ENCODE peak calls at places on chromosomes 6 and 20, in nine cellular contexts. One of them, this sample, is unnamed.

GRCh38 chr6:15791401-15792137 is 128.7 kb upstream of the DTNBP1 start:
- DNase-seq in head of caudate nucleus: no peak
- DNase-seq in left cardiac atrium: no peak
- DNase-seq in Kasumi-1: no peak
- DNase-seq in GM03348: no peak
- DNase-seq in T-helper 9 cell: no peak
- DNase-seq in T-helper 17 cell: no peak
- DNase-seq in T-cell: no peak
- DNase-seq in 8988T: no peak
- DNase-seq in this sample: no peak

GRCh38 chr6:163579111-163579879 is 164.8 kb downstream of the QKI start:
- DNase-seq in head of caudate nucleus: peak
- DNase-seq in left cardiac atrium: no peak
- DNase-seq in Kasumi-1: no peak
- DNase-seq in GM03348: no peak
- DNase-seq in T-helper 9 cell: no peak
- DNase-seq in T-helper 17 cell: no peak
- DNase-seq in T-cell: no peak
- DNase-seq in 8988T: no peak
- DNase-seq in this sample: no peak

GRCh38 chr6:52371656-52372151 is 9.8 kb downstream of the PAQR8 start:
- DNase-seq in head of caudate nucleus: no peak
- DNase-seq in left cardiac atrium: no peak
- DNase-seq in Kasumi-1: no peak
- DNase-seq in GM03348: no peak
- DNase-seq in T-helper 9 cell: no peak
- DNase-seq in T-helper 17 cell: no peak
- DNase-seq in T-cell: no peak
- DNase-seq in 8988T: no peak
- DNase-seq in this sample: no peak

GRCh38 chr20:23226612-23227265 is 123.9 kb upstream of the NXT1 start:
- DNase-seq in head of caudate nucleus: no peak
- DNase-seq in left cardiac atrium: no peak
- DNase-seq in Kasumi-1: no peak
- DNase-seq in GM03348: no peak
- DNase-seq in T-helper 9 cell: no peak
- DNase-seq in T-helper 17 cell: no peak
- DNase-seq in T-cell: no peak
- DNase-seq in 8988T: no peak
- DNase-seq in this sample: no peak

GRCh38 chr20:44129996-44130718 is 56.8 kb downstream of the JPH2 start:
- DNase-seq in head of caudate nucleus: no peak
- DNase-seq in left cardiac atrium: no peak
- DNase-seq in Kasumi-1: no peak
- DNase-seq in GM03348: no peak
- DNase-seq in T-helper 9 cell: no peak
- DNase-seq in T-helper 17 cell: no peak
- DNase-seq in T-cell: no peak
- DNase-seq in 8988T: no peak
- DNase-seq in this sample: no peak

GRCh38 chr20:6956574-6956973 is 189.1 kb downstream of the BMP2 start:
- DNase-seq in head of caudate nucleus: no peak
- DNase-seq in left cardiac atrium: no peak
- DNase-seq in Kasumi-1: no peak
- DNase-seq in GM03348: no peak
- DNase-seq in T-helper 9 cell: no peak
- DNase-seq in T-helper 17 cell: no peak
- DNase-seq in T-cell: no peak
- DNase-seq in 8988T: no peak
- DNase-seq in this sample: no peak

GRCh38 chr6:46217671-46218131 is 46.9 kb upstream of the ENPP5 start:
- DNase-seq in head of caudate nucleus: no peak
- DNase-seq in left cardiac atrium: peak
- DNase-seq in Kasumi-1: no peak
- DNase-seq in GM03348: no peak
- DNase-seq in T-helper 9 cell: no peak
- DNase-seq in T-helper 17 cell: no peak
- DNase-seq in T-cell: no peak
- DNase-seq in 8988T: no peak
- DNase-seq in this sample: no peak

GRCh38 chr6:96162711-96163120 is 146.9 kb downstream of the FUT9 start:
- DNase-seq in head of caudate nucleus: no peak
- DNase-seq in left cardiac atrium: no peak
- DNase-seq in Kasumi-1: no peak
- DNase-seq in GM03348: no peak
- DNase-seq in T-helper 9 cell: no peak
- DNase-seq in T-helper 17 cell: no peak
- DNase-seq in T-cell: no peak
- DNase-seq in 8988T: no peak
- DNase-seq in this sample: no peak

GRCh38 chr6:70376628-70377027 is 36.7 kb upstream of the FAM135A start:
- DNase-seq in head of caudate nucleus: no peak
- DNase-seq in left cardiac atrium: no peak
- DNase-seq in Kasumi-1: no peak
- DNase-seq in GM03348: no peak
- DNase-seq in T-helper 9 cell: no peak
- DNase-seq in T-helper 17 cell: no peak
- DNase-seq in T-cell: no peak
- DNase-seq in 8988T: no peak
- DNase-seq in this sample: no peak

GRCh38 chr6:18551228-18551627 is 164.1 kb downstream of the RNF144B start:
- DNase-seq in head of caudate nucleus: no peak
- DNase-seq in left cardiac atrium: no peak
- DNase-seq in Kasumi-1: no peak
- DNase-seq in GM03348: peak
- DNase-seq in T-helper 9 cell: no peak
- DNase-seq in T-helper 17 cell: no peak
- DNase-seq in T-cell: no peak
- DNase-seq in 8988T: no peak
- DNase-seq in this sample: no peak

GRCh38 chr6:79570802-79571367 is 33.7 kb upstream of the LCA5 start:
- DNase-seq in head of caudate nucleus: no peak
- DNase-seq in left cardiac atrium: no peak
- DNase-seq in Kasumi-1: peak
- DNase-seq in GM03348: peak
- DNase-seq in T-helper 9 cell: no peak
- DNase-seq in T-helper 17 cell: no peak
- DNase-seq in T-cell: no peak
- DNase-seq in 8988T: no peak
- DNase-seq in this sample: no peak

GRCh38 chr6:147200711-147201110 is 3.5 kb upstream of the STXBP5 start:
- DNase-seq in head of caudate nucleus: no peak
- DNase-seq in left cardiac atrium: no peak
- DNase-seq in Kasumi-1: no peak
- DNase-seq in GM03348: no peak
- DNase-seq in T-helper 9 cell: no peak
- DNase-seq in T-helper 17 cell: no peak
- DNase-seq in T-cell: no peak
- DNase-seq in 8988T: no peak
- DNase-seq in this sample: no peak

GRCh38 chr6:157219201-157220200 is 103.8 kb downstream of the TMEM242 start:
- DNase-seq in head of caudate nucleus: no peak
- DNase-seq in left cardiac atrium: no peak
- DNase-seq in Kasumi-1: no peak
- DNase-seq in GM03348: peak
- DNase-seq in T-helper 9 cell: no peak
- DNase-seq in T-helper 17 cell: no peak
- DNase-seq in T-cell: no peak
- DNase-seq in 8988T: no peak
- DNase-seq in this sample: no peak

GRCh38 chr20:51420111-51420510 is 122.4 kb downstream of the NFATC2 start:
- DNase-seq in head of caudate nucleus: no peak
- DNase-seq in left cardiac atrium: no peak
- DNase-seq in Kasumi-1: no peak
- DNase-seq in GM03348: peak
- DNase-seq in T-helper 9 cell: no peak
- DNase-seq in T-helper 17 cell: no peak
- DNase-seq in T-cell: no peak
- DNase-seq in 8988T: no peak
- DNase-seq in this sample: no peak

GRCh38 chr6:157236040-157236725 is 87.1 kb downstream of the TMEM242 start:
- DNase-seq in head of caudate nucleus: no peak
- DNase-seq in left cardiac atrium: peak
- DNase-seq in Kasumi-1: no peak
- DNase-seq in GM03348: no peak
- DNase-seq in T-helper 9 cell: no peak
- DNase-seq in T-helper 17 cell: no peak
- DNase-seq in T-cell: peak
- DNase-seq in 8988T: no peak
- DNase-seq in this sample: no peak

GRCh38 chr20:24350923-24351368 is 118.5 kb upstream of the SYNDIG1 start:
- DNase-seq in head of caudate nucleus: no peak
- DNase-seq in left cardiac atrium: no peak
- DNase-seq in Kasumi-1: no peak
- DNase-seq in GM03348: peak
- DNase-seq in T-helper 9 cell: no peak
- DNase-seq in T-helper 17 cell: no peak
- DNase-seq in T-cell: no peak
- DNase-seq in 8988T: no peak
- DNase-seq in this sample: no peak

GRCh38 chr6:123777554-123777953 is 26.1 kb upstream of the NKAIN2 start:
- DNase-seq in head of caudate nucleus: no peak
- DNase-seq in left cardiac atrium: no peak
- DNase-seq in Kasumi-1: no peak
- DNase-seq in GM03348: no peak
- DNase-seq in T-helper 9 cell: no peak
- DNase-seq in T-helper 17 cell: no peak
- DNase-seq in T-cell: no peak
- DNase-seq in 8988T: no peak
- DNase-seq in this sample: no peak

GRCh38 chr6:26389349-26389799 is 6.5 kb downstream of the BTN2A2 start:
- DNase-seq in head of caudate nucleus: no peak
- DNase-seq in left cardiac atrium: no peak
- DNase-seq in Kasumi-1: peak
- DNase-seq in GM03348: no peak
- DNase-seq in T-helper 9 cell: no peak
- DNase-seq in T-helper 17 cell: no peak
- DNase-seq in T-cell: no peak
- DNase-seq in 8988T: no peak
- DNase-seq in this sample: no peak

GRCh38 chr6:131250121-131250520 is 114.9 kb downstream of the AKAP7 start:
- DNase-seq in head of caudate nucleus: peak
- DNase-seq in left cardiac atrium: peak
- DNase-seq in Kasumi-1: peak
- DNase-seq in GM03348: peak
- DNase-seq in T-helper 9 cell: no peak
- DNase-seq in T-helper 17 cell: no peak
- DNase-seq in T-cell: peak
- DNase-seq in 8988T: no peak
- DNase-seq in this sample: no peak

GRCh38 chr6:166244353-166245045 is 63.7 kb downstream of the PRR18 start:
- DNase-seq in head of caudate nucleus: no peak
- DNase-seq in left cardiac atrium: no peak
- DNase-seq in Kasumi-1: no peak
- DNase-seq in GM03348: no peak
- DNase-seq in T-helper 9 cell: no peak
- DNase-seq in T-helper 17 cell: no peak
- DNase-seq in T-cell: no peak
- DNase-seq in 8988T: no peak
- DNase-seq in this sample: no peak

GRCh38 chr6:54910326-54910952 is 63.9 kb downstream of the FAM83B start:
- DNase-seq in head of caudate nucleus: no peak
- DNase-seq in left cardiac atrium: no peak
- DNase-seq in Kasumi-1: no peak
- DNase-seq in GM03348: no peak
- DNase-seq in T-helper 9 cell: no peak
- DNase-seq in T-helper 17 cell: no peak
- DNase-seq in T-cell: no peak
- DNase-seq in 8988T: no peak
- DNase-seq in this sample: no peak

GRCh38 chr6:85436408-85436807 is 13.5 kb upstream of the NT5E start:
- DNase-seq in head of caudate nucleus: no peak
- DNase-seq in left cardiac atrium: no peak
- DNase-seq in Kasumi-1: no peak
- DNase-seq in GM03348: no peak
- DNase-seq in T-helper 9 cell: no peak
- DNase-seq in T-helper 17 cell: no peak
- DNase-seq in T-cell: no peak
- DNase-seq in 8988T: no peak
- DNase-seq in this sample: no peak

GRCh38 chr6:154509421-154510143 is 903 bp downstream of the CNKSR3 start:
- DNase-seq in head of caudate nucleus: peak
- DNase-seq in left cardiac atrium: peak
- DNase-seq in Kasumi-1: peak
- DNase-seq in GM03348: peak
- DNase-seq in T-helper 9 cell: no peak
- DNase-seq in T-helper 17 cell: no peak
- DNase-seq in T-cell: no peak
- DNase-seq in 8988T: peak
- DNase-seq in this sample: no peak

GRCh38 chr6:109713097-109713496 is 22.0 kb downstream of the FIG4 start:
- DNase-seq in head of caudate nucleus: no peak
- DNase-seq in left cardiac atrium: no peak
- DNase-seq in Kasumi-1: no peak
- DNase-seq in GM03348: no peak
- DNase-seq in T-helper 9 cell: no peak
- DNase-seq in T-helper 17 cell: no peak
- DNase-seq in T-cell: no peak
- DNase-seq in 8988T: no peak
- DNase-seq in this sample: no peak

GRCh38 chr20:50590348-50590664 is 80.1 kb downstream of the PTPN1 start:
- DNase-seq in head of caudate nucleus: no peak
- DNase-seq in left cardiac atrium: no peak
- DNase-seq in Kasumi-1: no peak
- DNase-seq in GM03348: no peak
- DNase-seq in T-helper 9 cell: no peak
- DNase-seq in T-helper 17 cell: no peak
- DNase-seq in T-cell: no peak
- DNase-seq in 8988T: no peak
- DNase-seq in this sample: no peak

GRCh38 chr20:38286586-38287502 is 17.1 kb upstream of the BPI start:
- DNase-seq in head of caudate nucleus: peak
- DNase-seq in left cardiac atrium: peak
- DNase-seq in Kasumi-1: no peak
- DNase-seq in GM03348: peak
- DNase-seq in T-helper 9 cell: no peak
- DNase-seq in T-helper 17 cell: no peak
- DNase-seq in T-cell: no peak
- DNase-seq in 8988T: no peak
- DNase-seq in this sample: no peak